ENCODE peak calls at places on chromosomes 13 and 19, in seven cellular contexts. I is T1000; K is stimulated activated CD8-positive, alpha-beta memory T cell treated with anti-CD3 and anti-CD28 coated beads, Interleukin-4, amount 100 ng/mL, for 1 hour; G is NCI-H2081 treated with DMSO at 0.1 percent for 48 hours; T is NCI-H69; V is NCI-H146; H is T-helper 1 cell. M is an unnamed sample.

GRCh38 chr13:85142351-85142750 is 656.9 kb downstream of the SLITRK6 start:
- DNase-seq in I (no peak), G (no peak), H (no peak), T (no peak), K (no peak), V (no peak), M (no peak)

GRCh38 chr19:39199025-39199424 is 2.3 kb downstream of the NCCRP1 start:
- DNase-seq in T (peak; percentile 38), G (no peak), H (no peak), V (peak; percentile 69), I (no peak), K (no peak), M (no peak)

GRCh38 chr19:6048808-6049405 is 61.4 kb downstream of the RFX2 start:
- DNase-seq in V (peak; percentile 63), T (peak; percentile 89), G (no peak), K (peak; percentile 44), I (peak; percentile 42), H (peak; percentile 47), M (peak; percentile 77)

GRCh38 chr13:97205971-97206370 is 16.2 kb upstream of the MBNL2 start:
- DNase-seq in H (no peak), I (no peak), T (peak; percentile 25), K (no peak), G (no peak), V (no peak), M (no peak)

GRCh38 chr19:17209126-17210036 is 5.8 kb upstream of the USE1 start:
- DNase-seq in V (peak; percentile 46), K (no peak), H (no peak), T (peak; percentile 30), I (peak; percentile 45), G (no peak), M (no peak)

GRCh38 chr13:110298566-110299321 is 8.2 kb downstream of the COL4A1 start:
- DNase-seq in G (no peak), T (no peak), V (no peak), H (no peak), I (no peak), K (no peak), M (no peak)

GRCh38 chr13:39603424-39603947 is 493 bp upstream of the LHFPL6 start:
- DNase-seq in K (no peak), H (no peak), T (peak; percentile 52), V (peak; percentile 60), I (no peak), G (no peak), M (no peak)

GRCh38 chr19:35608250-35608649 is 4.3 kb upstream of the HAUS5 start:
- DNase-seq in V (no peak), K (no peak), I (no peak), H (no peak), T (no peak), G (no peak), M (no peak)

GRCh38 chr19:27974082-27974513 is 1238.9 kb downstream of the UQCRFS1 start:
- DNase-seq in I (no peak), T (no peak), G (no peak), V (peak; percentile 27), H (no peak), K (no peak), M (no peak)

GRCh38 chr19:46704379-46705076 is 12.4 kb downstream of the PRKD2 start:
- DNase-seq in T (peak; percentile 49), G (no peak), H (peak; percentile 62), K (peak; percentile 91), I (peak; percentile 51), V (peak; percentile 44), M (peak; percentile 15)

GRCh38 chr13:113816248-113816924 is 47.5 kb downstream of the GAS6 start:
- DNase-seq in K (no peak), V (no peak), G (no peak), H (no peak), T (no peak), I (no peak), M (no peak)

GRCh38 chr13:33279898-33280549 is 5.5 kb downstream of the STARD13 start:
- DNase-seq in K (no peak), G (no peak), T (no peak), H (no peak), V (no peak), I (peak; percentile 55), M (no peak)

GRCh38 chr13:45623516-45624090 is 8.1 kb upstream of the ERICH6B start:
- DNase-seq in T (peak; percentile 6), H (no peak), I (no peak), K (no peak), G (no peak), V (peak; percentile 28), M (peak; percentile 3)

GRCh38 chr19:2528543-2529173 is 52.7 kb downstream of the GADD45B start:
- DNase-seq in I (no peak), G (no peak), V (no peak), H (no peak), T (no peak), K (no peak), M (no peak)

GRCh38 chr19:2529473-2529918 is 53.6 kb downstream of the GADD45B start:
- DNase-seq in T (no peak), H (no peak), V (no peak), K (no peak), G (no peak), I (peak; percentile 80), M (peak; percentile 54)

GRCh38 chr13:76425930-76426329 is 460.3 kb downstream of the KCTD12 start:
- DNase-seq in T (peak; percentile 4), G (no peak), V (no peak), I (no peak), H (no peak), K (no peak), M (peak; percentile 91)

GRCh38 chr19:29587518-29587986 is 18.5 kb upstream of the POP4 start:
- DNase-seq in H (no peak), V (no peak), T (no peak), K (no peak), G (no peak), I (peak; percentile 56), M (no peak)

GRCh38 chr19:49896863-49897621 is at the start of gene IL4I1:
- DNase-seq in K (no peak), T (no peak), I (no peak), H (peak; percentile 39), V (no peak), G (no peak), M (no peak)

GRCh38 chr13:108728370-108728769 is 99.0 kb downstream of the MYO16 start:
- DNase-seq in K (no peak), G (no peak), H (no peak), I (no peak), T (no peak), V (peak; percentile 21), M (peak; percentile 1)

GRCh38 chr13:51803422-51804294 is at the start of gene DHRS12:
- DNase-seq in I (no peak), V (peak; percentile 81), K (peak; percentile 75), G (no peak), H (peak; percentile 75), T (peak; percentile 92), M (peak; percentile 83)

GRCh38 chr19:8571006-8571411 is 6.2 kb downstream of the MYO1F start:
- DNase-seq in H (peak; percentile 17), T (no peak), I (peak; percentile 15), K (no peak), V (no peak), G (no peak), M (no peak)

GRCh38 chr13:98345103-98345899 is 168.2 kb upstream of the RNF113B start:
- DNase-seq in I (no peak), G (no peak), V (no peak), H (no peak), K (no peak), T (peak; percentile 13), M (no peak)

GRCh38 chr13:65855276-65855675 is 1374.9 kb downstream of the PCDH9 start:
- DNase-seq in I (no peak), H (no peak), G (no peak), V (no peak), K (no peak), T (peak; percentile 69), M (peak; percentile 71)

GRCh38 chr19:16197188-16197621 is 506 bp upstream of the AP1M1 start:
- DNase-seq in K (no peak), I (peak; percentile 70), V (no peak), T (no peak), G (no peak), H (no peak), M (no peak)

GRCh38 chr19:36093146-36093662 is 17.7 kb upstream of the OVOL3 start:
- DNase-seq in K (no peak), G (no peak), T (no peak), H (no peak), V (no peak), I (no peak), M (no peak)

GRCh38 chr19:18424122-18424889 is 5.1 kb downstream of the SSBP4 start:
- DNase-seq in G (no peak), H (no peak), I (no peak), K (no peak), T (no peak), V (no peak), M (no peak)

GRCh38 chr13:77574076-77574475 is 38.6 kb downstream of the SCEL start:
- DNase-seq in I (no peak), V (no peak), G (no peak), H (no peak), K (no peak), T (peak; percentile 37), M (peak; percentile 66)

GRCh38 chr19:55460670-55461258 is 678 bp downstream of the ISOC2 start:
- DNase-seq in V (peak; percentile 84), H (no peak), K (no peak), T (peak; percentile 86), I (no peak), G (no peak), M (no peak)

GRCh38 chr19:51461723-51462161 is 3.5 kb upstream of the SIGLEC8 start:
- DNase-seq in K (no peak), H (no peak), T (no peak), G (no peak), V (no peak), I (no peak), M (no peak)

GRCh38 chr13:71751074-71751473 is 115.9 kb downstream of the DACH1 start:
- DNase-seq in K (no peak), G (peak; percentile 33), T (peak; percentile 94), I (no peak), H (no peak), V (peak; percentile 34), M (peak; percentile 84)

GRCh38 chr13:74452176-74452575 is 318.0 kb upstream of the KLF12 start:
- DNase-seq in T (no peak), V (no peak), G (no peak), K (no peak), H (no peak), I (no peak), M (no peak)

GRCh38 chr19:44720945-44721344 is 22.0 kb downstream of the CEACAM16 start:
- DNase-seq in T (no peak), V (no peak), H (no peak), G (no peak), I (no peak), K (no peak), M (no peak)

GRCh38 chr13:90565985-90566713 is 781.3 kb upstream of the MIR17HG start:
- DNase-seq in K (no peak), T (no peak), H (no peak), G (no peak), V (no peak), I (no peak), M (no peak)

GRCh38 chr13:26048745-26049144 is 3.1 kb downstream of the SHISA2 start:
- DNase-seq in G (no peak), I (no peak), H (no peak), V (no peak), K (no peak), T (peak; percentile 0), M (peak; percentile 31)

GRCh38 chr19:11378319-11379189 is 4.1 kb downstream of the SWSAP1 start:
- DNase-seq in G (no peak), T (peak; percentile 50), H (no peak), I (peak; percentile 29), K (no peak), V (peak; percentile 49), M (no peak)

GRCh38 chr19:1825909-1826556 is 14.0 kb upstream of the ATP8B3 start:
- DNase-seq in I (peak; percentile 76), G (no peak), T (peak; percentile 74), H (peak; percentile 52), K (peak; percentile 65), V (peak; percentile 31), M (peak; percentile 54)

GRCh38 chr19:36331353-36332228 is 47.4 kb downstream of the ZFP14 start:
- DNase-seq in K (peak; percentile 5), T (no peak), V (peak; percentile 5), G (peak; percentile 62), I (peak; percentile 85), H (peak; percentile 60), M (peak; percentile 99)